ENCODE peak calls at places on chromosomes 13 and 19, in four cellular contexts. T is mesendoderm, F is astrocyte of the hippocampus, C is brain microvascular endothelial cell. N is an unnamed sample.

GRCh38 chr19:11286312-11286974 is 9.5 kb upstream of the TSPAN16 start:
- DNase-seq in T (no peak), F (no peak), C (peak; percentile 39), N (no peak)

GRCh38 chr19:5058456-5059190 is 89.7 kb downstream of the KDM4B start:
- DNase-seq in T (no peak), F (peak; percentile 60), C (no peak), N (peak; percentile 92)

GRCh38 chr19:43777163-43777700 is 3.5 kb downstream of the KCNN4 start:
- DNase-seq in T (no peak), F (peak; percentile 89), C (no peak), N (peak; percentile 94)

GRCh38 chr19:39411832-39412099 is 703 bp upstream of the PLEKHG2 start:
- DNase-seq in T (peak; percentile 91), F (peak; percentile 94), C (peak; percentile 96), N (peak; percentile 96)

GRCh38 chr19:45403272-45403671 is 1.6 kb downstream of the PPP1R13L start:
- DNase-seq in T (no peak), F (no peak), C (no peak), N (no peak)

GRCh38 chr19:41960973-41961372 is 1.9 kb upstream of the RABAC1 start:
- DNase-seq in T (no peak), F (no peak), C (no peak), N (no peak)

GRCh38 chr13:47287291-47287751 is 390.5 kb upstream of the HTR2A start:
- DNase-seq in T (peak; percentile 16), F (peak; percentile 85), C (peak; percentile 84), N (no peak)

GRCh38 chr13:41061914-41062837 is 867 bp downstream of the WBP4 start:
- DNase-seq in T (no peak), F (peak; percentile 47), C (peak; percentile 50), N (peak; percentile 30)

GRCh38 chr19:35337081-35337983 is 8.3 kb downstream of the CD22 start:
- DNase-seq in T (no peak), F (no peak), C (no peak), N (peak; percentile 41)

GRCh38 chr13:30376426-30377311 is 45.6 kb upstream of the UBE2L5 start:
- DNase-seq in T (no peak), F (no peak), C (no peak), N (no peak)

N was measured in osteoblast.